ENCODE peak calls at places on chromosomes 5 and 9, in seven cellular contexts. One of them, this sample, is unnamed.
A peak's percentile ranks its signal among the peaks of the same experiment; 100 is the strongest.

GRCh38 chr9:14779566-14780022 is 57.1 kb upstream of the CER1 start:
- DNase-seq in cerebellar cortex: peak; percentile 92
- DNase-seq in astrocyte of the spinal cord: no peak
- DNase-seq in GM12892: no peak
- DNase-seq in T follicular helper cell: no peak
- DNase-seq in LoVo: no peak
- DNase-seq in coronary artery: no peak
- DNase-seq in this sample: no peak

GRCh38 chr5:23269981-23270380 is 237.4 kb upstream of the PRDM9 start:
- DNase-seq in cerebellar cortex: no peak
- DNase-seq in LoVo: no peak
- DNase-seq in T follicular helper cell: no peak
- DNase-seq in coronary artery: no peak
- DNase-seq in astrocyte of the spinal cord: no peak
- DNase-seq in GM12892: no peak
- DNase-seq in this sample: no peak

GRCh38 chr5:58040851-58041250 is 419.0 kb downstream of the PLK2 start:
- DNase-seq in cerebellar cortex: no peak
- DNase-seq in astrocyte of the spinal cord: no peak
- DNase-seq in GM12892: no peak
- DNase-seq in T follicular helper cell: no peak
- DNase-seq in LoVo: peak; percentile 1
- DNase-seq in coronary artery: no peak
- DNase-seq in this sample: no peak

GRCh38 chr5:146291421-146292074 is 47.1 kb upstream of the POU4F3 start:
- DNase-seq in LoVo: peak; percentile 56
- DNase-seq in astrocyte of the spinal cord: peak; percentile 51
- DNase-seq in T follicular helper cell: no peak
- DNase-seq in cerebellar cortex: peak; percentile 47
- DNase-seq in coronary artery: no peak
- DNase-seq in GM12892: peak; percentile 5
- DNase-seq in this sample: no peak

GRCh38 chr9:33190021-33190420 is 22.9 kb upstream of the B4GALT1 start:
- DNase-seq in GM12892: no peak
- DNase-seq in cerebellar cortex: no peak
- DNase-seq in coronary artery: no peak
- DNase-seq in T follicular helper cell: no peak
- DNase-seq in LoVo: no peak
- DNase-seq in astrocyte of the spinal cord: no peak
- DNase-seq in this sample: no peak

GRCh38 chr9:38350529-38350928 is 42.0 kb upstream of the ALDH1B1 start:
- DNase-seq in LoVo: no peak
- DNase-seq in astrocyte of the spinal cord: no peak
- DNase-seq in cerebellar cortex: no peak
- DNase-seq in T follicular helper cell: no peak
- DNase-seq in coronary artery: no peak
- DNase-seq in GM12892: no peak
- DNase-seq in this sample: no peak

GRCh38 chr5:154249786-154250185 is 59.3 kb downstream of the GALNT10 start:
- DNase-seq in cerebellar cortex: no peak
- DNase-seq in LoVo: no peak
- DNase-seq in GM12892: no peak
- DNase-seq in coronary artery: no peak
- DNase-seq in astrocyte of the spinal cord: no peak
- DNase-seq in T follicular helper cell: no peak
- DNase-seq in this sample: no peak

GRCh38 chr5:176373100-176373818 is 8.0 kb downstream of the ARL10 start:
- DNase-seq in cerebellar cortex: no peak
- DNase-seq in coronary artery: no peak
- DNase-seq in T follicular helper cell: no peak
- DNase-seq in astrocyte of the spinal cord: no peak
- DNase-seq in LoVo: no peak
- DNase-seq in GM12892: no peak
- DNase-seq in this sample: no peak

GRCh38 chr5:160097981-160098380 is 21.3 kb downstream of the PWWP2A start:
- DNase-seq in GM12892: no peak
- DNase-seq in LoVo: no peak
- DNase-seq in astrocyte of the spinal cord: no peak
- DNase-seq in coronary artery: no peak
- DNase-seq in cerebellar cortex: no peak
- DNase-seq in T follicular helper cell: no peak
- DNase-seq in this sample: no peak

GRCh38 chr5:149372041-149372805 is 6.9 kb downstream of the IL17B start:
- DNase-seq in GM12892: no peak
- DNase-seq in astrocyte of the spinal cord: no peak
- DNase-seq in cerebellar cortex: no peak
- DNase-seq in LoVo: no peak
- DNase-seq in T follicular helper cell: no peak
- DNase-seq in coronary artery: peak; percentile 68
- DNase-seq in this sample: no peak

GRCh38 chr9:71685394-71685793 is 82.9 kb downstream of the CEMIP2 start:
- DNase-seq in GM12892: no peak
- DNase-seq in coronary artery: no peak
- DNase-seq in cerebellar cortex: no peak
- DNase-seq in T follicular helper cell: peak; percentile 16
- DNase-seq in astrocyte of the spinal cord: no peak
- DNase-seq in LoVo: peak; percentile 25
- DNase-seq in this sample: no peak

GRCh38 chr9:76883341-76883740 is 22.6 kb downstream of the PRUNE2 start:
- DNase-seq in cerebellar cortex: no peak
- DNase-seq in LoVo: no peak
- DNase-seq in coronary artery: no peak
- DNase-seq in GM12892: no peak
- DNase-seq in astrocyte of the spinal cord: no peak
- DNase-seq in T follicular helper cell: no peak
- DNase-seq in this sample: no peak

GRCh38 chr9:131043097-131043496 is 34.1 kb downstream of the LAMC3 start:
- DNase-seq in LoVo: no peak
- DNase-seq in coronary artery: no peak
- DNase-seq in T follicular helper cell: no peak
- DNase-seq in astrocyte of the spinal cord: no peak
- DNase-seq in cerebellar cortex: no peak
- DNase-seq in GM12892: no peak
- DNase-seq in this sample: no peak

This sample was measured in stimulated activated naive CD4-positive, alpha-beta T cell.